ENCODE peak calls at places on chromosome 6, in ten cellular contexts. L is H1, F is endodermal cell, N is HCT116, W is AG10803, Q is LNCaP clone FGC, X is AG04450, S is fibroblast of mammary gland, V is kidney, H is thyroid gland. M is an unnamed sample.

GRCh38 chr6:102581378-102582124 is 1188.0 kb downstream of the GRIK2 start:
- DNase-seq in L (no peak), F (no peak), N (no peak), W (no peak), Q (no peak), X (no peak), S (no peak), V (peak), H (no peak), M (no peak)

GRCh38 chr6:14748679-14749078 is 497.2 kb upstream of the JARID2 start:
- DNase-seq in L (no peak), F (peak), N (no peak), W (no peak), Q (no peak), X (no peak), S (peak), V (no peak), H (no peak), M (no peak)

GRCh38 chr6:169490409-169490708 is 211.5 kb downstream of the WDR27 start:
- DNase-seq in L (no peak), F (no peak), N (no peak), W (no peak), Q (no peak), X (no peak), S (no peak), V (no peak), H (no peak), M (no peak)

GRCh38 chr6:46688117-46688965 is 656 bp downstream of the TDRD6 start:
- DNase-seq in L (no peak), F (no peak), N (no peak), W (no peak), Q (no peak), X (no peak), S (no peak), V (no peak), H (no peak), M (peak)

GRCh38 chr6:2630891-2631458 is 119.7 kb downstream of the MYLK4 start:
- DNase-seq in L (no peak), F (no peak), N (peak), W (peak), Q (no peak), X (peak), S (peak), V (no peak), H (no peak), M (no peak)

GRCh38 chr6:169837529-169838250 is 86.3 kb downstream of the ERMARD start:
- DNase-seq in L (no peak), F (peak), N (no peak), W (no peak), Q (no peak), X (no peak), S (no peak), V (no peak), H (no peak), M (no peak)

GRCh38 chr6:21738180-21739094 is 144.9 kb downstream of the SOX4 start:
- DNase-seq in L (no peak), F (no peak), N (no peak), W (no peak), Q (peak), X (no peak), S (no peak), V (no peak), H (peak), M (no peak)

GRCh38 chr6:41747256-41748101 is at the start of gene PGC:
- DNase-seq in L (no peak), F (no peak), N (no peak), W (no peak), Q (peak), X (no peak), S (no peak), V (peak), H (no peak), M (no peak)

GRCh38 chr6:149395185-149395584 is 4.9 kb upstream of the SUMO4 start:
- DNase-seq in L (no peak), F (no peak), N (no peak), W (no peak), Q (no peak), X (no peak), S (no peak), V (no peak), H (no peak), M (no peak)

GRCh38 chr6:26045046-26045938 is 41.9 kb upstream of the HFE start:
- DNase-seq in L (no peak), F (no peak), N (no peak), W (peak), Q (no peak), X (peak), S (peak), V (peak), H (peak), M (no peak)

GRCh38 chr6:74899416-74899815 is 306.4 kb downstream of the COL12A1 start:
- DNase-seq in L (no peak), F (peak), N (no peak), W (peak), Q (peak), X (no peak), S (peak), V (no peak), H (no peak), M (no peak)

GRCh38 chr6:24453921-24454320 is 35.5 kb downstream of the GPLD1 start:
- DNase-seq in L (no peak), F (no peak), N (no peak), W (no peak), Q (no peak), X (no peak), S (no peak), V (no peak), H (no peak), M (no peak)

GRCh38 chr6:41937881-41938574 is 3.6 kb downstream of the CCND3 start:
- DNase-seq in L (no peak), F (no peak), N (no peak), W (no peak), Q (no peak), X (no peak), S (no peak), V (no peak), H (no peak), M (no peak)

GRCh38 chr6:35737413-35738211 is 780 bp downstream of the ARMC12 start:
- DNase-seq in L (no peak), F (peak), N (peak), W (peak), Q (peak), X (peak), S (peak), V (no peak), H (no peak), M (no peak)

GRCh38 chr6:107496041-107496440 is 6.1 kb downstream of the SOBP start:
- DNase-seq in L (no peak), F (no peak), N (no peak), W (no peak), Q (no peak), X (no peak), S (no peak), V (no peak), H (no peak), M (no peak)

GRCh38 chr6:117506180-117506835 is 23.8 kb downstream of the DCBLD1 start:
- DNase-seq in L (no peak), F (no peak), N (no peak), W (peak), Q (no peak), X (no peak), S (peak), V (no peak), H (no peak), M (no peak)

GRCh38 chr6:111941686-111942330 is 68.6 kb upstream of the FYN start:
- DNase-seq in L (no peak), F (no peak), N (no peak), W (peak), Q (no peak), X (no peak), S (peak), V (no peak), H (no peak), M (no peak)

GRCh38 chr6:47044418-47044817 is 2.3 kb upstream of the ADGRF1 start:
- DNase-seq in L (no peak), F (no peak), N (peak), W (no peak), Q (no peak), X (no peak), S (no peak), V (no peak), H (no peak), M (no peak)

GRCh38 chr6:26233608-26234420 is 131.2 kb upstream of the BTN3A2 start:
- DNase-seq in L (no peak), F (peak), N (no peak), W (peak), Q (no peak), X (no peak), S (no peak), V (no peak), H (peak), M (peak)

GRCh38 chr6:110435052-110435602 is 19.8 kb upstream of the DDO start:
- DNase-seq in L (no peak), F (no peak), N (no peak), W (no peak), Q (no peak), X (no peak), S (no peak), V (no peak), H (no peak), M (no peak)

GRCh38 chr6:15479761-15480160 is 183.1 kb downstream of the DTNBP1 start:
- DNase-seq in L (no peak), F (peak), N (no peak), W (peak), Q (peak), X (no peak), S (no peak), V (no peak), H (no peak), M (no peak)

GRCh38 chr6:156777866-156778614 is 862 bp downstream of the ARID1B start:
- DNase-seq in L (no peak), F (peak), N (no peak), W (peak), Q (no peak), X (no peak), S (peak), V (peak), H (peak), M (no peak)

GRCh38 chr6:148524976-148525375 is 182.3 kb downstream of the SASH1 start:
- DNase-seq in L (no peak), F (no peak), N (no peak), W (peak), Q (no peak), X (no peak), S (peak), V (no peak), H (no peak), M (no peak)

GRCh38 chr6:168232046-168232445 is 87.5 kb downstream of the DACT2 start:
- DNase-seq in L (no peak), F (no peak), N (no peak), W (no peak), Q (no peak), X (no peak), S (no peak), V (no peak), H (no peak), M (no peak)

GRCh38 chr6:31915756-31916155 is 11.8 kb upstream of the C2 start:
- DNase-seq in L (no peak), F (no peak), N (no peak), W (no peak), Q (no peak), X (no peak), S (no peak), V (no peak), H (no peak), M (no peak)

GRCh38 chr6:136676075-136676474 is 116.2 kb downstream of the MAP3K5 start:
- DNase-seq in L (no peak), F (no peak), N (no peak), W (no peak), Q (no peak), X (no peak), S (no peak), V (no peak), H (no peak), M (no peak)

GRCh38 chr6:20447157-20447556 is 45.5 kb downstream of the E2F3 start:
- DNase-seq in L (no peak), F (no peak), N (no peak), W (peak), Q (no peak), X (no peak), S (peak), V (no peak), H (no peak), M (no peak)

GRCh38 chr6:19991176-19991575 is 154.0 kb downstream of the ID4 start:
- DNase-seq in L (no peak), F (no peak), N (no peak), W (no peak), Q (no peak), X (no peak), S (no peak), V (no peak), H (peak), M (no peak)

GRCh38 chr6:82570083-82570482 is 206.5 kb downstream of the TPBG start:
- DNase-seq in L (no peak), F (no peak), N (no peak), W (no peak), Q (no peak), X (no peak), S (no peak), V (no peak), H (no peak), M (no peak)

GRCh38 chr6:129507059-129507807 is 202.7 kb downstream of the ARHGAP18 start:
- DNase-seq in L (no peak), F (no peak), N (no peak), W (no peak), Q (peak), X (no peak), S (no peak), V (no peak), H (no peak), M (no peak)

GRCh38 chr6:132009175-132009574 is 58.0 kb upstream of the CCN2 start:
- DNase-seq in L (no peak), F (no peak), N (no peak), W (no peak), Q (no peak), X (no peak), S (no peak), V (no peak), H (no peak), M (no peak)

GRCh38 chr6:133051264-133051663 is 189.9 kb upstream of the EYA4 start:
- DNase-seq in L (no peak), F (no peak), N (no peak), W (no peak), Q (no peak), X (no peak), S (no peak), V (no peak), H (no peak), M (no peak)

GRCh38 chr6:133057352-133057751 is 183.8 kb upstream of the EYA4 start:
- DNase-seq in L (no peak), F (no peak), N (no peak), W (no peak), Q (no peak), X (no peak), S (no peak), V (no peak), H (no peak), M (no peak)

GRCh38 chr6:133047706-133048105 is 193.5 kb upstream of the EYA4 start:
- DNase-seq in L (no peak), F (no peak), N (no peak), W (no peak), Q (no peak), X (no peak), S (no peak), V (no peak), H (no peak), M (no peak)

GRCh38 chr6:133055527-133055966 is 185.6 kb upstream of the EYA4 start:
- DNase-seq in L (peak), F (peak), N (no peak), W (no peak), Q (no peak), X (no peak), S (no peak), V (no peak), H (no peak), M (no peak)

GRCh38 chr6:133052465-133052864 is 188.7 kb upstream of the EYA4 start:
- DNase-seq in L (no peak), F (no peak), N (no peak), W (no peak), Q (no peak), X (no peak), S (no peak), V (no peak), H (no peak), M (no peak)
- H3K4me3 ChIP-seq in L (no peak), F (no peak), N (no peak), W (no peak), Q (no peak), X (no peak), S (no peak), V (no peak), H (no peak), M (no peak)

DNA sequence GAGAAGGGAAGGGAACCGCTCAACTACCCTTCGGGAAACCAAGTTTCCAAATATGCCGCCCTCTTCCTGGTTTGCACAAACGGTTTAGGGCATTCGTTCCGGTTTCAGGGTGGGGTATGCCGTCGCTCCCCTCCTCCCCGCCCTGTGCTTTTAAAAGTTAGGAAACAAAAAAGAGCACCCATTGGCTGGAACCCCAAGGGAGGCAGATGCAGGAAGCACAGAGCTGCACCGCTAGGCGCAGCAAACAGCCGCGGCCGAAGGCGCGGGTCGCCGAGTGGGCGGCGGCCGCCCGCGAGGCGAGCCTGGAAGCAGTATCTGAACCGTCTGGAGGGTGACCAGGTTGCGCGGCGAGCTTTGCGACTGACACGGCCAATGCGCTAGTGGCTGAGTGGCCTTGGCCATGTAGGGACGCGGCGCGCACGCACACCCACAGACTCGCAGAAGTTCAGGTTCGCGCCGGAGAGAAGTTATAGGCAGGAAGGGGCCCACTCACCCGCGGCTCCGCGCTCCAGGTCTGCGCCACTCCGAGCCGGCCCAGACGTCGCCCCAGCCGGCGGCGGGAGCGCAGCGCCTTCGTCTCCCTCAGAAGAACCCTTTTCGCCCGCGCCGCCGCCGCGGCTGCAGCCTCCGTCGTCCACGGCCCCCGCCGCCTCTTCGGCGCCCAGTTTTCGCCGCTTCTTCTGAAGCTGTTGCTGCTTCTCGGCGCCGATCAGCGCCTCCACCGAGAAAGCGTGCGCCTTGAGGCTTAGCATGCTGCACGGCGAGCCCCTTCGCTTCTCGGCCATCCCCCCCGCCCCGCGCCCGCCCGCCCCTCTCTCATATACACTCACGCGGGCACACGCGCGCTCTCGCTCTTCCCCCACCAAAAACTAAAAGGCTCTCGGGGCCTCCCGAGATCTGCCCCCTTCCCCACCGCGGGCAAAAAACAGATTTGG is 734 bp downstream of the TBX18 start:
- DNase-seq in L (no peak), F (peak), N (peak), W (peak), Q (no peak), X (no peak), S (peak), V (peak), H (no peak), M (peak)
- TF ChIP-seq CTCF in L (no peak), F (no peak), N (no peak), W (peak), Q (no peak), X (no peak), S (no peak), V (no peak), H (no peak), M (no peak)

GRCh38 chr6:85436408-85436807 is 13.5 kb upstream of the NT5E start:
- DNase-seq in L (no peak), F (no peak), N (no peak), W (peak), Q (no peak), X (no peak), S (peak), V (no peak), H (no peak), M (no peak)
- H3K4me3 ChIP-seq in L (no peak), F (no peak), N (no peak), W (peak), Q (no peak), X (no peak), S (no peak), V (no peak), H (no peak), M (no peak)

GRCh38 chr6:157898169-157898568 is 75.1 kb downstream of the SNX9 start:
- DNase-seq in L (no peak), F (no peak), N (no peak), W (no peak), Q (no peak), X (no peak), S (no peak), V (no peak), H (no peak), M (no peak)
- TF ChIP-seq CTCF in L (peak), F (peak), N (no peak), W (no peak), Q (no peak), X (peak), S (peak), V (no peak), H (no peak), M (no peak)

GRCh38 chr6:121333196-121333595 is 1.1 kb downstream of the TBC1D32 start:
- DNase-seq in L (no peak), F (no peak), N (no peak), W (no peak), Q (no peak), X (no peak), S (peak), V (no peak), H (no peak), M (no peak)
- H3K4me3 ChIP-seq in L (no peak), F (no peak), N (no peak), W (no peak), Q (no peak), X (no peak), S (no peak), V (no peak), H (no peak), M (no peak)

DNA sequence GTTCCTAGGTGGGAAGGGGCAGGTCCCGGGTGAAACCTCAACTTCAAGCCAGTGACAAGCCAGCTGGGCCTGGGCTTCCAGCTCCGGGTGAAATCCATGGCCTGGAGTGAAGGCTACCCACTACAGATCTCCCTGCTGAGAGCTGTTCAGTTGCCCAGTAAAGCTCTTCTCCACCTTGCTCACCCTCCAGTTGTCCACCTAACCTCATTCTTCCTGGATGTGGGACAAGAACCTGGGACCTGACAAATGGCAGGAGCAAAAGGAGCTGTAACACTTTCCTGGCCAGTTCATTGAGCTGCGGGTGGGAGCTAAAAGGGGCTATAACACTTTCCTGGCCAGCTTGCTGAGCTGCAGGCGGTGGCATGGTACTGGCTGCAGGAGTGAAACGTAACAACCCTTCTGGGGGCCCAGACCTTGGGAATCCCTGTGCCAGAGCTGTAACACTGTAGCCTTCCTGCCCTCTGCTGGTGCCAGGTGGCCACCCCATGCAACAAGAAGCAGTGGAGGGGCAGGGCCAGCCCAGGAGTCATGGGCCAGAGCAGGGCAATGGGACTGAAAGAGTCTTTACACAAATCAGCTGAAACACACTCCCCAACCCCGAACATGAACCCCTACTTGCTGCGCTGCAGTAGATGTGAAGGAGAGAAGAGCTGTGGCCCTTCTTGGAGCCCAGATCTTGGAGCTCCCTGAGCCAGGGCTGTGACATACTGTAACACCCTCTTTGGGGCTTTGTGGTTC is 3.6 kb upstream of the HINT3 start:
- DNase-seq in L (no peak), F (peak), N (no peak), W (peak), Q (no peak), X (no peak), S (peak), V (no peak), H (no peak), M (no peak)
- TF ChIP-seq CTCF in L (peak), F (peak), N (peak), W (peak), Q (no peak), X (peak), S (peak), V (peak), H (no peak), M (no peak)

GRCh38 chr6:12962995-12963394 is 246.4 kb downstream of the PHACTR1 start:
- DNase-seq in L (no peak), F (no peak), N (no peak), W (peak), Q (no peak), X (no peak), S (no peak), V (no peak), H (no peak), M (no peak)
- H3K4me3 ChIP-seq in L (no peak), F (no peak), N (no peak), W (no peak), Q (no peak), X (no peak), S (no peak), V (no peak), H (no peak), M (no peak)

M was measured in RWPE2.